ENCODE peak calls at places on chromosome 6, in five cellular contexts. Z is SJSA1, W is lung microvascular endothelial cell, D is transverse colon, U is A172. N is an unnamed sample.

GRCh38 chr6:53309059-53309896 is 39.5 kb downstream of the ELOVL5 start:
- DNase-seq in U (no peak), Z (no peak), D (peak), W (peak), N (no peak)

GRCh38 chr6:102028173-102028572 is 634.7 kb downstream of the GRIK2 start:
- DNase-seq in Z (no peak), D (no peak), W (no peak), U (no peak), N (no peak)

GRCh38 chr6:150936021-150936555 is 70.6 kb downstream of the MTHFD1L start:
- DNase-seq in U (no peak), W (no peak), D (no peak), Z (no peak), N (no peak)

GRCh38 chr6:36852481-36853147 is 13.4 kb upstream of the CPNE5 start:
- DNase-seq in Z (no peak), U (peak), D (no peak), W (no peak), N (no peak)

GRCh38 chr6:159513074-159513473 is 180.0 kb downstream of the SOD2 start:
- DNase-seq in W (no peak), Z (no peak), D (no peak), U (no peak), N (no peak)

GRCh38 chr6:90538651-90539050 is 48.2 kb downstream of the MAP3K7 start:
- DNase-seq in U (peak), Z (no peak), D (peak), W (no peak), N (no peak)

GRCh38 chr6:56235245-56235644 is 12.1 kb downstream of the COL21A1 start:
- DNase-seq in D (no peak), U (no peak), Z (no peak), W (peak), N (no peak)

GRCh38 chr6:33914519-33915120 is 110.8 kb upstream of the MLN start:
- DNase-seq in D (peak), Z (no peak), W (no peak), U (no peak), N (no peak)

GRCh38 chr6:148414836-148415235 is 72.2 kb downstream of the SASH1 start:
- DNase-seq in Z (no peak), D (no peak), U (peak), W (peak), N (no peak)

GRCh38 chr6:2477723-2478122 is 232.3 kb upstream of the GMDS start:
- DNase-seq in U (no peak), D (no peak), W (no peak), Z (no peak), N (peak)

GRCh38 chr6:119218548-119218947 is 131.0 kb downstream of the MAN1A1 start:
- DNase-seq in U (no peak), W (no peak), D (no peak), Z (no peak), N (no peak)

GRCh38 chr6:37783831-37784584 is 35.5 kb upstream of the ZFAND3 start:
- DNase-seq in D (no peak), Z (no peak), W (peak), U (no peak), N (peak)

GRCh38 chr6:68901044-68901443 is 266.0 kb downstream of the ADGRB3 start:
- DNase-seq in D (no peak), U (no peak), Z (no peak), W (no peak), N (no peak)

GRCh38 chr6:9576521-9576920 is 838.4 kb downstream of the TFAP2A start:
- DNase-seq in D (no peak), U (no peak), W (no peak), Z (no peak), N (no peak)

GRCh38 chr6:167666571-167667203 is 160.0 kb upstream of the AFDN start:
- DNase-seq in U (no peak), W (no peak), Z (no peak), D (no peak), N (no peak)

GRCh38 chr6:73680289-73680688 is 15.7 kb upstream of the CD109 start:
- DNase-seq in W (no peak), D (no peak), U (peak), Z (no peak), N (no peak)

GRCh38 chr6:15512126-15512525 is 150.7 kb downstream of the DTNBP1 start:
- DNase-seq in U (no peak), W (peak), D (no peak), Z (no peak), N (no peak)

GRCh38 chr6:108896111-108896661 is 48.0 kb downstream of the ARMC2 start:
- DNase-seq in W (peak), D (no peak), U (peak), Z (no peak), N (no peak)

GRCh38 chr6:143592335-143592734 is 80.8 kb upstream of the FUCA2 start:
- DNase-seq in Z (no peak), D (no peak), U (no peak), W (no peak), N (no peak)

GRCh38 chr6:111242452-111242851 is 155.1 kb downstream of the SLC16A10 start:
- DNase-seq in D (no peak), U (peak), W (no peak), Z (no peak), N (no peak)

GRCh38 chr6:4856779-4857178 is 80.6 kb downstream of the CDYL start:
- DNase-seq in U (no peak), W (no peak), D (no peak), Z (no peak), N (no peak)

GRCh38 chr6:1382883-1383728 is 6.3 kb upstream of the FOXF2 start:
- DNase-seq in W (no peak), D (no peak), Z (no peak), U (no peak), N (no peak)

GRCh38 chr6:107811591-107812218 is 12.4 kb downstream of the SCML4 start:
- DNase-seq in Z (peak), D (no peak), W (no peak), U (peak), N (no peak)

GRCh38 chr6:90263653-90264052 is 33.0 kb downstream of the BACH2 start:
- DNase-seq in W (no peak), Z (no peak), D (no peak), U (peak), N (no peak)

GRCh38 chr6:54404791-54405190 is 96.5 kb downstream of the TINAG start:
- DNase-seq in D (no peak), W (no peak), Z (no peak), U (no peak), N (no peak)